ENCODE peak calls at places on chromosomes 5 and 9, in nine cellular contexts. Y, W, N, X, B, C, I, Q and F are unnamed samples.

GRCh38 chr9:92191801-92192200 is 76.6 kb upstream of the SPTLC1 start:
- DNase-seq in Y (no peak), W (peak; percentile 16), N (no peak), X (no peak), B (peak; percentile 35), C (no peak), I (no peak), Q (no peak), F (no peak)

GRCh38 chr5:169701910-169702451 is 64.9 kb downstream of the DOCK2 start:
- DNase-seq in Y (no peak), W (peak; percentile 66), N (no peak), X (no peak), B (peak; percentile 67), C (no peak), I (no peak), Q (no peak), F (no peak)

GRCh38 chr9:133347985-133348762 is at the start of the genes MED22 and RPL7A:
- DNase-seq in Y (peak; percentile 95), W (peak; percentile 97), N (peak; percentile 95), X (peak; percentile 89), B (peak; percentile 96), C (peak; percentile 94), I (peak; percentile 73), Q (peak; percentile 96), F (peak; percentile 97)

GRCh38 chr5:174590820-174591219 is 133.6 kb upstream of the MSX2 start:
- DNase-seq in Y (no peak), W (no peak), N (no peak), X (no peak), B (no peak), C (no peak), I (no peak), Q (no peak), F (no peak)

GRCh38 chr9:104068546-104068945 is 25.6 kb upstream of the SMC2 start:
- DNase-seq in Y (no peak), W (peak; percentile 36), N (no peak), X (no peak), B (peak; percentile 37), C (no peak), I (no peak), Q (no peak), F (no peak)

GRCh38 chr9:134391319-134392231 is 65.3 kb downstream of the RXRA start:
- DNase-seq in Y (no peak), W (no peak), N (no peak), X (no peak), B (no peak), C (no peak), I (no peak), Q (no peak), F (no peak)

GRCh38 chr9:92947268-92948031 is at the start of gene FGD3:
- DNase-seq in Y (no peak), W (no peak), N (no peak), X (no peak), B (no peak), C (no peak), I (no peak), Q (no peak), F (no peak)

GRCh38 chr5:148967783-148968182 is 95.1 kb downstream of the SH3TC2 start:
- DNase-seq in Y (no peak), W (no peak), N (peak; percentile 33), X (no peak), B (no peak), C (no peak), I (no peak), Q (no peak), F (peak; percentile 37)

GRCh38 chr5:33438996-33439395 is 1.8 kb upstream of the TARS1 start:
- DNase-seq in Y (no peak), W (no peak), N (no peak), X (no peak), B (no peak), C (no peak), I (no peak), Q (no peak), F (no peak)
- H3K4me3 ChIP-seq in Y (no peak overlapping the region), W (peak overlapping the region; percentile 81), N (peak overlapping the region; percentile 70), X (no peak overlapping the region), B (peak overlapping the region; percentile 94), C (no peak overlapping the region), I (peak overlapping the region; percentile 66), Q (no peak overlapping the region), F (no peak overlapping the region)

GRCh38 chr5:35855221-35855620 is 1.5 kb upstream of the IL7R start:
- DNase-seq in Y (no peak), W (no peak), N (no peak), X (no peak), B (no peak), C (no peak), I (no peak), Q (no peak), F (no peak)
- H3K4me3 ChIP-seq in Y (peak overlapping the region; percentile 7), W (no peak overlapping the region), N (no peak overlapping the region), X (no peak overlapping the region), B (no peak overlapping the region), C (no peak overlapping the region), I (no peak overlapping the region), Q (no peak overlapping the region), F (no peak overlapping the region)

GRCh38 chr9:129640086-129640870 is 1.7 kb downstream of the ASB6 start:
- DNase-seq in Y (no peak), W (peak; percentile 63), N (no peak), X (no peak), B (peak; percentile 71), C (no peak), I (peak; percentile 69), Q (no peak), F (no peak)
- H3K4me3 ChIP-seq in Y (peak overlapping the region; percentile 100), W (peak overlapping the region; percentile 96), N (peak overlapping the region; percentile 99), X (peak overlapping the region; percentile 100), B (peak overlapping the region; percentile 84), C (peak overlapping the region; percentile 99), I (peak overlapping the region; percentile 98), Q (peak overlapping the region; percentile 89), F (peak overlapping the region; percentile 78)

DNA sequence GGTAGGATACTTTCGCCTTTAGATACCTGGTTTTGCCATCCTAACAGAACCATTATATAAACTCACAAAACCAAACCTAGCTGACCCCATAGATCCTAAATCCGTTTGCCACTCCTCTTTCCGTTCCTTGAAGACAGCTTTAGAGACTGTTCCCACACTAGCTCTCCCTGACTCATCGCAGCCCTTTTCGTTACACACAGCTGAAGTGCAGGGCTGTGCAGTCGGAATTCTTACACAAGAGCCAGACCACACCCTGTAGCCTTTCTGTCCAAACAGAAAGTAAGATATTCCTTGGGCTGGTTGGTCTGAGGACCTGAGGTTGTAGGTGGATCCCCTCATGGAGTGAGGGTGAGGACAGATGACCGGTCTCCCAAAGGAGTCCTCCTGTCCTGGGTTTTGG is 56.7 kb upstream of the NAA35 start:
- DNase-seq in Y (no peak), W (no peak), N (no peak), X (no peak), B (peak; percentile 73), C (no peak), I (no peak), Q (no peak), F (no peak)
- H3K4me3 ChIP-seq in Y (no peak overlapping the region), W (no peak overlapping the region), N (no peak overlapping the region), X (no peak overlapping the region), B (no peak overlapping the region), C (no peak overlapping the region), I (no peak overlapping the region), Q (no peak overlapping the region), F (no peak overlapping the region)

DNA sequence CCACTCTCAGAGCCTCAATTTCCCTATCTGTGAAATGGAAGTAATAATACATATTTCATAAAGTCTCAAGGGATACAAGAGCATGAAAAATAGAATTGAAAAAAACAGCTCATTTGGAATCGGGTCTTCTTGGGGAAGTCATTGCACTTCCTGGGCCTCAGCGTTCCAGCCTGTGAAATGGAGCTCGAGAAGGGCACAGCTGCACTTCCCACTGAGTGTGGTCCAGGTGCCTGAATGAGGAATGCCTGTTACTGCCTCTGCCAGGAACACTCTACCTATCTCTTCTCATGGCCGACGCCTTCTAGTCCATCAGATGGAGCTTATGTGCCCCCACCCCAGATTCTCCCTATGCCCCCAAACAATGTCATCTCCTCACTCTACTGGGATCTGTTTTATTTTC is 924 bp upstream of the NEURL1B start:
- DNase-seq in Y (no peak), W (no peak), N (no peak), X (no peak), B (no peak), C (no peak), I (no peak), Q (no peak), F (no peak)
- H3K4me3 ChIP-seq in Y (no peak overlapping the region), W (no peak overlapping the region), N (no peak overlapping the region), X (no peak overlapping the region), B (no peak overlapping the region), C (no peak overlapping the region), I (no peak overlapping the region), Q (no peak overlapping the region), F (peak overlapping the region; percentile 99)

DNA sequence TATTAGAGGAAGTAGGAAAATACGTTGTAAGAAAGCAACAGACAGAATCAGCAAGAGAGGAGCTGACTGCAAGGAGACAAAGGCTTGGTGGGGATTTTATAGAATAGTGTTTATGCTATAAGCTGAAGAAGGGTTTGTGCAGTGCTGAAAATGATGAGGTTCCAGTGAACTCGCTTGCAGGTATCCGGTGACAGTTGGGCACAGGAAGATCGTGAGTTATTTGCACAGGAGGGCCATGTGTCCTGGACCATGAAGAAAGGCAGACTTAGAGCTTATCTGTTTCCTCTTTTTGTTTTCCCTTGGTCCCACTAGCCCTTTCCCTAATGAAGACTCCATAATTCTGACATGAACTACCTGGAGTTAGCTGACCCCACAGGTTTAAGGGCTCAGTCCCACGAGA is 61.4 kb downstream of the NXNL2 start:
- DNase-seq in Y (no peak), W (no peak), N (no peak), X (no peak), B (no peak), C (no peak), I (no peak), Q (no peak), F (no peak)
- H3K4me3 ChIP-seq in Y (no peak overlapping the region), W (no peak overlapping the region), N (no peak overlapping the region), X (no peak overlapping the region), B (no peak overlapping the region), C (no peak overlapping the region), I (no peak overlapping the region), Q (no peak overlapping the region), F (no peak overlapping the region)

GRCh38 chr9:14344846-14345585 is 31.1 kb upstream of the NFIB start:
- DNase-seq in Y (no peak), W (no peak), N (no peak), X (no peak), B (no peak), C (no peak), I (no peak), Q (no peak), F (no peak)

GRCh38 chr9:14346826-14347407 is 33.0 kb upstream of the NFIB start:
- DNase-seq in Y (no peak), W (no peak), N (no peak), X (peak; percentile 21), B (no peak), C (no peak), I (no peak), Q (peak; percentile 33), F (no peak)

GRCh38 chr9:14347408-14348224 is 33.7 kb upstream of the NFIB start:
- DNase-seq in Y (no peak), W (peak; percentile 50), N (peak; percentile 46), X (peak; percentile 23), B (no peak), C (no peak), I (no peak), Q (no peak), F (peak; percentile 77)

GRCh38 chr9:14345586-14346237 is 31.8 kb upstream of the NFIB start:
- DNase-seq in Y (no peak), W (no peak), N (no peak), X (no peak), B (no peak), C (no peak), I (no peak), Q (no peak), F (no peak)

GRCh38 chr9:14346301-14346721 is 32.4 kb upstream of the NFIB start:
- DNase-seq in Y (no peak), W (no peak), N (no peak), X (peak; percentile 17), B (no peak), C (no peak), I (no peak), Q (no peak), F (no peak)
- H3K4me3 ChIP-seq in Y (peak overlapping the region; percentile 51), W (no peak overlapping the region), N (no peak overlapping the region), X (peak overlapping the region; percentile 57), B (no peak overlapping the region), C (peak overlapping the region; percentile 61), I (peak overlapping the region; percentile 62), Q (no peak overlapping the region), F (peak overlapping the region; percentile 56)